ENCODE peak calls at places on chromosomes 3 and 15, in five cellular contexts. One of them, this sample, is unnamed. For H3K4me1, the result is how much of the 10 kb centered on the place peaks cover.

GRCh38 chr3:169146112-169146665 is 517.3 kb downstream of the MECOM start:
- DNase-seq in HepG2: no peak
- DNase-seq in sigmoid colon: peak
- DNase-seq in A549: peak
- DNase-seq in GM12878: no peak
- DNase-seq in this sample: no peak

GRCh38 chr15:85858586-85859375 is 64.1 kb upstream of the KLHL25 start:
- DNase-seq in GM12878: no peak
- DNase-seq in A549: peak
- DNase-seq in sigmoid colon: peak
- DNase-seq in HepG2: peak
- DNase-seq in this sample: peak

GRCh38 chr3:54760226-54760625 is 167.6 kb downstream of the LRTM1 start:
- DNase-seq in HepG2: no peak
- DNase-seq in GM12878: no peak
- DNase-seq in A549: no peak
- DNase-seq in sigmoid colon: no peak
- DNase-seq in this sample: no peak

GRCh38 chr3:144893980-144894379 is 922.4 kb downstream of the DIPK2A start:
- DNase-seq in sigmoid colon: no peak
- DNase-seq in HepG2: no peak
- DNase-seq in GM12878: no peak
- DNase-seq in A549: no peak
- DNase-seq in this sample: no peak

GRCh38 chr3:78076379-78076778 is 1036.5 kb downstream of the ROBO2 start:
- DNase-seq in GM12878: no peak
- DNase-seq in HepG2: no peak
- DNase-seq in A549: no peak
- DNase-seq in sigmoid colon: no peak
- DNase-seq in this sample: no peak

GRCh38 chr15:101578443-101578894 is 73.7 kb downstream of the TM2D3 start:
- DNase-seq in A549: peak
- DNase-seq in sigmoid colon: no peak
- DNase-seq in HepG2: peak
- DNase-seq in GM12878: no peak
- DNase-seq in this sample: no peak

GRCh38 chr15:65869954-65870871 is 922 bp downstream of the RAB11A start:
- DNase-seq in GM12878: no peak
- DNase-seq in A549: no peak
- DNase-seq in HepG2: peak
- DNase-seq in sigmoid colon: peak
- DNase-seq in this sample: no peak

GRCh38 chr3:83523470-83524073 is 1435.2 kb upstream of the CADM2 start:
- DNase-seq in A549: peak
- DNase-seq in GM12878: peak
- DNase-seq in sigmoid colon: no peak
- DNase-seq in HepG2: peak
- DNase-seq in this sample: no peak

GRCh38 chr3:129182390-129183180 is 1.1 kb downstream of the CNBP start:
- DNase-seq in A549: no peak
- DNase-seq in HepG2: no peak
- DNase-seq in sigmoid colon: no peak
- DNase-seq in GM12878: no peak
- DNase-seq in this sample: no peak

GRCh38 chr15:45634442-45635190 is at the start of gene SQOR:
- DNase-seq in A549: peak
- DNase-seq in sigmoid colon: peak
- DNase-seq in HepG2: peak
- DNase-seq in GM12878: peak
- DNase-seq in this sample: peak

GRCh38 chr3:182802413-182802812 is 9.1 kb downstream of the ATP11B start:
- DNase-seq in sigmoid colon: no peak
- DNase-seq in A549: no peak
- DNase-seq in HepG2: no peak
- DNase-seq in GM12878: no peak
- DNase-seq in this sample: no peak

GRCh38 chr3:132034486-132035464 is at the start of gene CPNE4:
- DNase-seq in HepG2: peak
- DNase-seq in GM12878: no peak
- DNase-seq in sigmoid colon: peak
- DNase-seq in A549: peak
- DNase-seq in this sample: peak

GRCh38 chr3:156321934-156322333 is 201.6 kb downstream of the KCNAB1 start:
- DNase-seq in sigmoid colon: no peak
- DNase-seq in HepG2: no peak
- DNase-seq in A549: no peak
- DNase-seq in GM12878: no peak
- DNase-seq in this sample: no peak

GRCh38 chr15:52095597-52096262 is 16.8 kb downstream of the BCL2L10 start:
- DNase-seq in A549: peak
- DNase-seq in GM12878: no peak
- DNase-seq in sigmoid colon: no peak
- DNase-seq in HepG2: no peak
- DNase-seq in this sample: no peak

GRCh38 chr3:113634782-113635474 is 61.5 kb downstream of the USF3 start:
- DNase-seq in GM12878: no peak
- DNase-seq in sigmoid colon: no peak
- DNase-seq in HepG2: no peak
- DNase-seq in A549: no peak
- DNase-seq in this sample: no peak

GRCh38 chr3:101219842-101220560 is 100.4 kb downstream of the IMPG2 start:
- DNase-seq in A549: no peak
- DNase-seq in GM12878: no peak
- DNase-seq in HepG2: no peak
- DNase-seq in sigmoid colon: no peak
- DNase-seq in this sample: no peak

GRCh38 chr3:104907507-104907906 is 459.2 kb upstream of the ALCAM start:
- DNase-seq in A549: no peak
- DNase-seq in GM12878: no peak
- DNase-seq in sigmoid colon: no peak
- DNase-seq in HepG2: no peak
- DNase-seq in this sample: no peak

GRCh38 chr3:36695769-36696137 is 68.6 kb downstream of the DCLK3 start:
- DNase-seq in GM12878: no peak
- DNase-seq in A549: no peak
- DNase-seq in HepG2: no peak
- DNase-seq in sigmoid colon: no peak
- DNase-seq in this sample: no peak

GRCh38 chr3:157810924-157811718 is 295.1 kb downstream of the SHOX2 start:
- DNase-seq in HepG2: no peak
- DNase-seq in sigmoid colon: no peak
- DNase-seq in GM12878: no peak
- DNase-seq in A549: no peak
- DNase-seq in this sample: no peak

GRCh38 chr3:23735575-23736326 is 70.0 kb upstream of the UBE2E1 start:
- DNase-seq in HepG2: no peak
- DNase-seq in sigmoid colon: no peak
- DNase-seq in GM12878: no peak
- DNase-seq in A549: no peak
- DNase-seq in this sample: no peak

GRCh38 chr3:141266797-141267555 is 35.4 kb downstream of the PXYLP1 start:
- DNase-seq in sigmoid colon: no peak
- DNase-seq in A549: no peak
- DNase-seq in HepG2: no peak
- DNase-seq in GM12878: no peak
- DNase-seq in this sample: no peak

GRCh38 chr3:24343084-24343783 is 151.4 kb downstream of the THRB start:
- DNase-seq in A549: no peak
- DNase-seq in HepG2: no peak
- DNase-seq in sigmoid colon: no peak
- DNase-seq in GM12878: no peak
- DNase-seq in this sample: no peak

GRCh38 chr3:196648856-196649255 is 9.4 kb downstream of the NRROS start:
- DNase-seq in GM12878: no peak
- DNase-seq in sigmoid colon: no peak
- DNase-seq in HepG2: no peak
- DNase-seq in A549: no peak
- DNase-seq in this sample: no peak

GRCh38 chr3:71066849-71067261 is 516.7 kb downstream of the FOXP1 start:
- DNase-seq in GM12878: no peak
- DNase-seq in A549: no peak
- DNase-seq in sigmoid colon: no peak
- DNase-seq in HepG2: no peak
- DNase-seq in this sample: no peak

GRCh38 chr3:80227216-80227615 is 459.4 kb upstream of the ROBO1 start:
- DNase-seq in sigmoid colon: no peak
- DNase-seq in A549: no peak
- DNase-seq in HepG2: no peak
- DNase-seq in GM12878: no peak
- DNase-seq in this sample: no peak

GRCh38 chr15:64500695-64501395 is 40.5 kb downstream of the ZNF609 start:
- DNase-seq in GM12878: no peak
- DNase-seq in HepG2: no peak
- DNase-seq in A549: no peak
- DNase-seq in sigmoid colon: no peak
- DNase-seq in this sample: no peak

GRCh38 chr15:64502537-64502936 is 42.2 kb downstream of the ZNF609 start:
- DNase-seq in HepG2: no peak
- DNase-seq in GM12878: no peak
- DNase-seq in A549: no peak
- DNase-seq in sigmoid colon: no peak
- DNase-seq in this sample: no peak

GRCh38 chr15:64501396-64501716 is 41.0 kb downstream of the ZNF609 start:
- DNase-seq in GM12878: no peak
- DNase-seq in A549: no peak
- DNase-seq in sigmoid colon: no peak
- DNase-seq in HepG2: no peak
- DNase-seq in this sample: no peak

GRCh38 chr15:64503197-64503596 is 42.8 kb downstream of the ZNF609 start:
- DNase-seq in HepG2: no peak
- DNase-seq in GM12878: no peak
- DNase-seq in sigmoid colon: no peak
- DNase-seq in A549: no peak
- DNase-seq in this sample: no peak

DNA sequence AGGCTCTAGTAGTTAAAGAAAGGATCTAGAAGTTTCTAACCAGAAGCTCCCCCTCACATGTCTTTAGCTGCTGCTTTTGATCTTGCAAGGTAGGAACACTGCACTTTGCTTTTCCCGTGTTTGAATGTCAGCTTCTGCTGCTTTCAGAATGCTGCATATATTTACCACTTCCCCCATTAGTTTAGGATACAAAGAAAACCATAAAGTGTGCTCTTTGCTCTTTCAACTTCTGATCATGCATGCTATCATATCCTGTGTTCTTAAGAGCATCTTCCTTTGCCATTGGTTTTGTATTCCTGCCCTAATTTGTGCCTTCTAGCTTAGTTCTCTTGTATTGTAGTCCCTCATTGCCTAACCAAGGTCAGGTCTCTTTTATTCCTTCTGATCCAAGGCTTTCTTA is 43.3 kb downstream of the ZNF609 start:
- DNase-seq in GM12878: no peak
- DNase-seq in A549: no peak
- DNase-seq in sigmoid colon: no peak
- DNase-seq in HepG2: no peak
- DNase-seq in this sample: no peak
- H3K4me1 ChIP-seq in GM12878: under half
- H3K4me1 ChIP-seq in A549: under half
- H3K4me1 ChIP-seq in sigmoid colon: under half
- H3K4me1 ChIP-seq in HepG2: under half
- H3K4me1 ChIP-seq in this sample: under half

DNA sequence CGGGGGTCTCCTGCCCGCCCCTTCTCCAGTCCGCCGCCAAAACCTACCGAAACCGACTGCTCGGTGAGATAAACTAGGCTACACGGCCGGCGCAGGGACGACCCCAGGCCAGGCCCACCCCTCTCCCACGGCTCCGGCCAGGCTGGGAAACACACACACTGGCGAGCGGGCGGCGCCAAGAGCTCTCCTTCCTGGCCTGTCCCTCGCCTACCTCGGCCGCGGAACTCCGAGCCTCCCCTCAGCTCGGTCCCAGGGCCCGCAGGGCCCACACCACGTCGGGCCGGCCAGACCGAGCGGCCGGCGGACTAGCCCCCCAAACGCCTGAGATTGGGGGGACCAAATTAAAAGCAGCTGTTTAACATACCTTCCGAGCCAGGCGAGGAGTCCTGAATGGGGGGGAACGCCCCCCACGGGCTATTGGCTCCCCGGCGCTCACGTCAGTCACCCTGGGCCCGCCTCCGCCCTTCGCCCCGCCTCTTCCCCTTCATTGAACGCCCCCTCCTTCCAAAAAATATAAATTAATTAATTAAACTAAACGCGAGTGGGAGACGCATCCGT is 4.0 kb upstream of the SIN3A start:
- DNase-seq in HepG2: peak
- DNase-seq in A549: peak
- DNase-seq in sigmoid colon: peak
- DNase-seq in GM12878: peak
- DNase-seq in this sample: peak
- TF ChIP-seq POLR2A in HepG2: no peak
- TF ChIP-seq POLR2A in A549: no peak
- TF ChIP-seq POLR2A in sigmoid colon: peak
- TF ChIP-seq POLR2A in GM12878: no peak
- TF ChIP-seq POLR2A in this sample: peak

DNA sequence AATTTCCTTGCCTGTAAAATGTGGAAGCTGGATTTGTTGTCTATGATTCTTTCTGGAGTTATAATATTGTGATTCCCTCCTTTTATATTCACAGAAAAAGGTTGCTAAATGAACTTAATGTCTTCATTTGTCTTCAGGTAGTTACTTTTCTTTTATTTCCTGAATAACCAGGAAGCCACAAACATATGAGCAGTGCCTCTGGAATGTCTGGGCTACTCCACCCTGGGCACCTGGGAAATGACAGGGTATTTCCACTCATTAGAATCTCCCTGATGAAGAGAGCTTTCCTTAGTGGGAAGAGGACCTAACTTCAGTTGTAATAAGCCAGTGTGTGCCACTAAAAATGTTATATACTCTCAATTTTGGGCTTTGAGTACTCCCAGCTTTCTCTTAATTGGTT is 3.8 kb upstream of the SLMAP start:
- DNase-seq in HepG2: no peak
- DNase-seq in sigmoid colon: no peak
- DNase-seq in GM12878: no peak
- DNase-seq in A549: peak
- DNase-seq in this sample: no peak
- TF ChIP-seq EP300 in HepG2: no peak
- TF ChIP-seq EP300 in sigmoid colon: no peak
- TF ChIP-seq EP300 in GM12878: no peak
- TF ChIP-seq EP300 in A549: no peak
- TF ChIP-seq EP300 in this sample: no peak

DNA sequence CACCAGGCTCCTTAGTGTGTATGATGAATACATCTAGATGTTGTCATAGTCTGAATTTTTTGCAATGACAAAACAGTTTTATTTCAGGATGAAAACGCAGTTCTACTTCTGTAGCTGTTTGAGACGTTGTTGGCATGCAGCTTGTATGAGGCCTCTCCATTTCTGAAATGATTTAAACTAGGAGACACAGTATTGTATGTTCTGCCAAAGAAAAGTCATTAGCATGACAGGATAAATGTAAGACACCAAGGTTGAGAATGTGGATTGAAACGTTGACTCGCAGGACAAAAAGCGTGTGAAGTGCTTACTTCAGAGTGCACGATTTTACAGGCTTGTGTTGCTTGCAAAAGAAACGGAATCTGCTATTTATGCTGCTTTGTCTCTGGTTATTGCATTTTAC is 35.3 kb downstream of the ABHD17C start:
- DNase-seq in A549: no peak
- DNase-seq in sigmoid colon: no peak
- DNase-seq in HepG2: no peak
- DNase-seq in GM12878: no peak
- DNase-seq in this sample: no peak
- H3K4me1 ChIP-seq in A549: under half
- H3K4me1 ChIP-seq in sigmoid colon: under half
- H3K4me1 ChIP-seq in HepG2: under half
- H3K4me1 ChIP-seq in GM12878: under half
- H3K4me1 ChIP-seq in this sample: under half

This sample was measured in tibial nerve.